ENCODE peak calls at places on chromosomes 4 and X, in seven cellular contexts. X is NCI-H1417; M is GM13977; K is activated T-cell treated with anti-CD3 and anti-CD28 coated beads, Interleukin-2, amount 50 U/mL, for 72 hours; S is uterus; Y is A549; H is NCI-H1092 treated with DMSO at 0.1 percent for 48 hours. L is an unnamed sample.

GRCh38 chr4:177483271-177483670 is 41.0 kb upstream of the AGA start:
- DNase-seq in X (no peak), K (no peak), H (no peak), M (no peak), Y (no peak), S (no peak), L (no peak)

GRCh38 chr4:134465417-134465816 is 263.8 kb upstream of the PABPC4L start:
- DNase-seq in X (peak), K (no peak), M (no peak), S (no peak), Y (no peak), H (peak), L (no peak)

GRCh38 chrX:53282313-53282712 is 929 bp upstream of the IQSEC2 start:
- DNase-seq in S (peak), X (no peak), K (no peak), M (no peak), Y (no peak), H (no peak), L (no peak)

GRCh38 chrX:143081231-143081630 is 55.5 kb downstream of the SPANXN4 start:
- DNase-seq in X (no peak), Y (no peak), M (peak), S (no peak), H (no peak), K (no peak), L (no peak)

GRCh38 chr4:80386281-80386886 is 50.9 kb downstream of the CFAP299 start:
- DNase-seq in S (no peak), M (no peak), H (no peak), K (no peak), Y (no peak), X (no peak), L (no peak)

GRCh38 chr4:159229164-159229563 is 126.3 kb downstream of the RAPGEF2 start:
- DNase-seq in S (no peak), H (no peak), K (no peak), M (no peak), X (no peak), Y (peak), L (no peak)

GRCh38 chrX:153657161-153657560 is 10.2 kb downstream of the DUSP9 start:
- DNase-seq in M (no peak), X (no peak), Y (no peak), K (no peak), S (no peak), H (no peak), L (no peak)

GRCh38 chrX:40784516-40785151 is 49.3 kb upstream of the MED14 start:
- DNase-seq in X (no peak), K (no peak), S (no peak), M (no peak), H (no peak), Y (peak), L (no peak)

GRCh38 chr4:41281038-41281634 is 24.4 kb downstream of the UCHL1 start:
- DNase-seq in X (peak), Y (peak), S (no peak), H (peak), K (peak), M (peak), L (peak)

GRCh38 chrX:39174761-39175417 is 373.6 kb downstream of the MID1IP1 start:
- DNase-seq in S (peak), H (peak), Y (no peak), X (no peak), M (no peak), K (peak), L (no peak)

GRCh38 chr4:8155048-8155447 is 3.6 kb downstream of the ABLIM2 start:
- DNase-seq in H (no peak), K (no peak), X (no peak), M (no peak), Y (no peak), S (no peak), L (no peak)

GRCh38 chr4:125985856-125986255 is 671.1 kb downstream of the FAT4 start:
- DNase-seq in S (no peak), Y (no peak), X (no peak), H (no peak), K (no peak), M (no peak), L (no peak)

GRCh38 chrX:54044126-54044876 is at the start of gene PHF8:
- DNase-seq in S (peak), Y (peak), M (peak), X (peak), H (peak), K (peak), L (peak)